ENCODE peak calls at places on chromosomes 12 and 14, in eight cellular contexts. R, T, V, F, D, N, I and M are unnamed samples.

GRCh38 chr14:88750413-88750812 is 42.3 kb downstream of the EML5 start:
- DNase-seq in R (no peak), T (no peak), V (no peak), F (no peak), D (no peak), N (no peak), I (no peak), M (no peak)

GRCh38 chr14:101235042-101235871 is 326.0 kb upstream of the DIO3 start:
- DNase-seq in R (peak), T (no peak), V (peak), F (peak), D (peak), N (no peak), I (peak), M (no peak)

GRCh38 chr14:75566321-75566720 is 12.1 kb upstream of the FLVCR2 start:
- DNase-seq in R (peak), T (peak), V (no peak), F (no peak), D (no peak), N (no peak), I (no peak), M (no peak)

GRCh38 chr14:105846312-105846711 is 319.9 kb downstream of the TMEM121 start:
- DNase-seq in R (no peak), T (no peak), V (no peak), F (no peak), D (no peak), N (no peak), I (no peak), M (no peak)

GRCh38 chr14:91911474-91912032 is 35.9 kb downstream of the FBLN5 start:
- DNase-seq in R (peak), T (peak), V (peak), F (peak), D (peak), N (no peak), I (no peak), M (no peak)

GRCh38 chr12:20040844-20041243 is 327.5 kb upstream of the PDE3A start:
- DNase-seq in R (no peak), T (no peak), V (no peak), F (no peak), D (no peak), N (no peak), I (no peak), M (no peak)

GRCh38 chr14:20412422-20412821 is 879 bp downstream of the TEP1 start:
- DNase-seq in R (peak), T (no peak), V (no peak), F (no peak), D (no peak), N (no peak), I (no peak), M (no peak)

GRCh38 chr12:116246490-116247179 is 30.9 kb downstream of the MED13L start:
- DNase-seq in R (no peak), T (no peak), V (no peak), F (no peak), D (no peak), N (no peak), I (no peak), M (no peak)

GRCh38 chr12:44874981-44875416 is 1.1 kb downstream of the NELL2 start:
- DNase-seq in R (no peak), T (peak), V (peak), F (no peak), D (no peak), N (no peak), I (no peak), M (no peak)

GRCh38 chr12:122880668-122881067 is 15.3 kb downstream of the VPS37B start:
- DNase-seq in R (peak), T (no peak), V (no peak), F (no peak), D (peak), N (no peak), I (no peak), M (no peak)

GRCh38 chr12:6960291-6961277 is 9.4 kb downstream of the PTPN6 start:
- DNase-seq in R (peak), T (peak), V (no peak), F (peak), D (no peak), N (no peak), I (no peak), M (no peak)